ENCODE peak calls at places on chromosomes 5 and 9, in five cellular contexts. S, L, Z, R and I are unnamed samples.

GRCh38 chr5:176541338-176542134 is 4.3 kb upstream of the RNF44 start:
- DNase-seq in S (peak), L (peak), Z (peak), R (peak), I (peak)

GRCh38 chr9:6106576-6107339 is 91.3 kb upstream of the RANBP6 start:
- DNase-seq in S (peak), L (peak), Z (peak), R (peak), I (peak)

GRCh38 chr9:89464991-89465390 is 32.9 kb downstream of the SEMA4D start:
- DNase-seq in S (no peak), L (peak), Z (no peak), R (no peak), I (no peak)

GRCh38 chr9:129752915-129753724 is at the start of gene PTGES:
- DNase-seq in S (peak), L (peak), Z (peak), R (peak), I (peak)

GRCh38 chr5:154285661-154286408 is 95.3 kb downstream of the GALNT10 start:
- DNase-seq in S (no peak), L (no peak), Z (peak), R (peak), I (no peak)

GRCh38 chr5:173515526-173515925 is 100.9 kb downstream of the BOD1 start:
- DNase-seq in S (no peak), L (no peak), Z (no peak), R (peak), I (no peak)

GRCh38 chr9:86531273-86531672 is 177.1 kb upstream of the TUT7 start:
- DNase-seq in S (no peak), L (no peak), Z (no peak), R (no peak), I (no peak)

GRCh38 chr5:81819556-81820314 is 68.8 kb upstream of the SSBP2 start:
- DNase-seq in S (no peak), L (no peak), Z (no peak), R (peak), I (no peak)